ENCODE peak calls at places on chromosomes 16 and 17, in ten cellular contexts. One of them, this sample, is unnamed.

GRCh38 chr17:63984651-63985386 is 12.1 kb upstream of the SCN4A start:
- DNase-seq in fibroblast of lung: peak; percentile 91
- DNase-seq in dorsolateral prefrontal cortex: no peak
- DNase-seq in fibroblast of the aortic adventitia: peak; percentile 94
- DNase-seq in ovary: no peak
- DNase-seq in keratinocyte: peak; percentile 13
- DNase-seq in GM12878: no peak
- DNase-seq in left ventricle myocardium inferior: no peak
- DNase-seq in osteoblast: peak; percentile 97
- DNase-seq in heart right ventricle: peak; percentile 52
- DNase-seq in this sample: peak; percentile 89

GRCh38 chr17:40432864-40433528 is 10.3 kb upstream of the IGFBP4 start:
- DNase-seq in fibroblast of lung: peak; percentile 81
- DNase-seq in dorsolateral prefrontal cortex: peak; percentile 45
- DNase-seq in fibroblast of the aortic adventitia: peak; percentile 83
- DNase-seq in ovary: peak; percentile 23
- DNase-seq in keratinocyte: no peak
- DNase-seq in GM12878: no peak
- DNase-seq in left ventricle myocardium inferior: peak; percentile 38
- DNase-seq in osteoblast: peak; percentile 91
- DNase-seq in heart right ventricle: no peak
- DNase-seq in this sample: peak; percentile 62

GRCh38 chr17:35801583-35802224 is 6.3 kb upstream of the MMP28 start:
- DNase-seq in fibroblast of lung: peak; percentile 77
- DNase-seq in dorsolateral prefrontal cortex: peak; percentile 53
- DNase-seq in fibroblast of the aortic adventitia: peak; percentile 86
- DNase-seq in ovary: no peak
- DNase-seq in keratinocyte: no peak
- DNase-seq in GM12878: no peak
- DNase-seq in left ventricle myocardium inferior: peak; percentile 82
- DNase-seq in osteoblast: no peak
- DNase-seq in heart right ventricle: peak; percentile 83
- DNase-seq in this sample: peak; percentile 85

GRCh38 chr17:47239663-47240374 is 13.8 kb upstream of the ITGB3 start:
- DNase-seq in fibroblast of lung: peak; percentile 97
- DNase-seq in dorsolateral prefrontal cortex: no peak
- DNase-seq in fibroblast of the aortic adventitia: peak; percentile 98
- DNase-seq in ovary: no peak
- DNase-seq in keratinocyte: peak; percentile 83
- DNase-seq in GM12878: peak; percentile 40
- DNase-seq in left ventricle myocardium inferior: peak; percentile 73
- DNase-seq in osteoblast: peak; percentile 98
- DNase-seq in heart right ventricle: peak; percentile 52
- DNase-seq in this sample: peak; percentile 95

GRCh38 chr16:86567701-86568571 is 1.3 kb downstream of the FOXC2 start:
- DNase-seq in fibroblast of lung: peak; percentile 71
- DNase-seq in dorsolateral prefrontal cortex: no peak
- DNase-seq in fibroblast of the aortic adventitia: peak; percentile 47
- DNase-seq in ovary: no peak
- DNase-seq in keratinocyte: no peak
- DNase-seq in GM12878: no peak
- DNase-seq in left ventricle myocardium inferior: peak; percentile 54
- DNase-seq in osteoblast: peak; percentile 92
- DNase-seq in heart right ventricle: peak; percentile 51
- DNase-seq in this sample: peak; percentile 75

GRCh38 chr16:68987734-68988457 is 117.6 kb upstream of the HAS3 start:
- DNase-seq in fibroblast of lung: no peak
- DNase-seq in dorsolateral prefrontal cortex: no peak
- DNase-seq in fibroblast of the aortic adventitia: no peak
- DNase-seq in ovary: no peak
- DNase-seq in keratinocyte: no peak
- DNase-seq in GM12878: no peak
- DNase-seq in left ventricle myocardium inferior: no peak
- DNase-seq in osteoblast: no peak
- DNase-seq in heart right ventricle: no peak
- DNase-seq in this sample: no peak

GRCh38 chr17:66964930-66965800 is 658 bp downstream of the CACNG4 start:
- DNase-seq in fibroblast of lung: no peak
- DNase-seq in dorsolateral prefrontal cortex: no peak
- DNase-seq in fibroblast of the aortic adventitia: no peak
- DNase-seq in ovary: peak; percentile 29
- DNase-seq in keratinocyte: no peak
- DNase-seq in GM12878: no peak
- DNase-seq in left ventricle myocardium inferior: no peak
- DNase-seq in osteoblast: peak; percentile 90
- DNase-seq in heart right ventricle: no peak
- DNase-seq in this sample: no peak

GRCh38 chr17:41413982-41414381 is 10.4 kb downstream of the KRT37 start:
- DNase-seq in fibroblast of lung: peak; percentile 29
- DNase-seq in dorsolateral prefrontal cortex: no peak
- DNase-seq in fibroblast of the aortic adventitia: no peak
- DNase-seq in ovary: no peak
- DNase-seq in keratinocyte: no peak
- DNase-seq in GM12878: no peak
- DNase-seq in left ventricle myocardium inferior: no peak
- DNase-seq in osteoblast: no peak
- DNase-seq in heart right ventricle: no peak
- DNase-seq in this sample: no peak

GRCh38 chr16:89970011-89970410 is 21.5 kb downstream of the DEF8 start:
- DNase-seq in fibroblast of lung: no peak
- DNase-seq in dorsolateral prefrontal cortex: no peak
- DNase-seq in fibroblast of the aortic adventitia: no peak
- DNase-seq in ovary: no peak
- DNase-seq in keratinocyte: no peak
- DNase-seq in GM12878: no peak
- DNase-seq in left ventricle myocardium inferior: no peak
- DNase-seq in osteoblast: peak; percentile 74
- DNase-seq in heart right ventricle: no peak
- DNase-seq in this sample: no peak

GRCh38 chr17:17146791-17147406 is 59.2 kb downstream of the PLD6 start:
- DNase-seq in fibroblast of lung: peak; percentile 57
- DNase-seq in dorsolateral prefrontal cortex: no peak
- DNase-seq in fibroblast of the aortic adventitia: no peak
- DNase-seq in ovary: no peak
- DNase-seq in keratinocyte: no peak
- DNase-seq in GM12878: no peak
- DNase-seq in left ventricle myocardium inferior: no peak
- DNase-seq in osteoblast: peak; percentile 25
- DNase-seq in heart right ventricle: peak; percentile 48
- DNase-seq in this sample: no peak

GRCh38 chr16:89170346-89171215 is 967 bp upstream of the CDH15 start:
- DNase-seq in fibroblast of lung: no peak
- DNase-seq in dorsolateral prefrontal cortex: no peak
- DNase-seq in fibroblast of the aortic adventitia: no peak
- DNase-seq in ovary: no peak
- DNase-seq in keratinocyte: no peak
- DNase-seq in GM12878: no peak
- DNase-seq in left ventricle myocardium inferior: no peak
- DNase-seq in osteoblast: peak; percentile 85
- DNase-seq in heart right ventricle: no peak
- DNase-seq in this sample: no peak

GRCh38 chr16:87653234-87653633 is 50.9 kb downstream of the JPH3 start:
- DNase-seq in fibroblast of lung: peak; percentile 3
- DNase-seq in dorsolateral prefrontal cortex: no peak
- DNase-seq in fibroblast of the aortic adventitia: peak; percentile 8
- DNase-seq in ovary: no peak
- DNase-seq in keratinocyte: no peak
- DNase-seq in GM12878: no peak
- DNase-seq in left ventricle myocardium inferior: no peak
- DNase-seq in osteoblast: no peak
- DNase-seq in heart right ventricle: no peak
- DNase-seq in this sample: no peak

GRCh38 chr16:68064791-68065365 is 20.3 kb upstream of the NFATC3 start:
- DNase-seq in fibroblast of lung: peak; percentile 91
- DNase-seq in dorsolateral prefrontal cortex: peak; percentile 68
- DNase-seq in fibroblast of the aortic adventitia: peak; percentile 95
- DNase-seq in ovary: peak; percentile 61
- DNase-seq in keratinocyte: peak; percentile 74
- DNase-seq in GM12878: no peak
- DNase-seq in left ventricle myocardium inferior: peak; percentile 63
- DNase-seq in osteoblast: peak; percentile 84
- DNase-seq in heart right ventricle: peak; percentile 66
- DNase-seq in this sample: peak; percentile 75

GRCh38 chr17:67171560-67171959 is 73.4 kb downstream of the HELZ start:
- DNase-seq in fibroblast of lung: no peak
- DNase-seq in dorsolateral prefrontal cortex: no peak
- DNase-seq in fibroblast of the aortic adventitia: no peak
- DNase-seq in ovary: no peak
- DNase-seq in keratinocyte: no peak
- DNase-seq in GM12878: peak; percentile 71
- DNase-seq in left ventricle myocardium inferior: no peak
- DNase-seq in osteoblast: no peak
- DNase-seq in heart right ventricle: no peak
- DNase-seq in this sample: no peak

GRCh38 chr16:66401610-66402009 is 25.5 kb upstream of the BEAN1 start:
- DNase-seq in fibroblast of lung: no peak
- DNase-seq in dorsolateral prefrontal cortex: no peak
- DNase-seq in fibroblast of the aortic adventitia: no peak
- DNase-seq in ovary: no peak
- DNase-seq in keratinocyte: no peak
- DNase-seq in GM12878: no peak
- DNase-seq in left ventricle myocardium inferior: no peak
- DNase-seq in osteoblast: peak; percentile 88
- DNase-seq in heart right ventricle: no peak
- DNase-seq in this sample: no peak

DNA sequence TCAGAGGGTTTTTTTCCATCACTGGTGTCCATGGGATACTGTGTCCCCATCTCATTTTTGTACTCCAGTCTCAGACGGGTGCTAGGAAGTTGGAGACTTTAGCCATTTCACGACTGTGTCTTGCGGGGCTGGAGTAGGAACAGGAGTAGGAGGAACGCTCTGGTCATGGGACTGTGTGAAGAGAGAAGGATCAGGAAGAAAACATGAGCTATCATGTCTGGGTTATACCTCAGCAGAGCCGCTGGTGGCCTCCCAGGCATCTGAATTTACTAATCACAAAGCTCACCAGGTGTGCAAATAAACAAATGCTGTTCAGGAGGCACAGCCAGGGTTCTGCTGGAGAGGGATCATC is 225.4 kb downstream of the SEC14L1 start:
- DNase-seq in fibroblast of lung: no peak
- DNase-seq in dorsolateral prefrontal cortex: no peak
- DNase-seq in fibroblast of the aortic adventitia: no peak
- DNase-seq in ovary: no peak
- DNase-seq in keratinocyte: no peak
- DNase-seq in GM12878: no peak
- DNase-seq in left ventricle myocardium inferior: no peak
- DNase-seq in osteoblast: peak; percentile 69
- DNase-seq in heart right ventricle: no peak
- DNase-seq in this sample: no peak
- H3K4me3 ChIP-seq in fibroblast of lung: peak overlapping the region; percentile 2
- H3K4me3 ChIP-seq in dorsolateral prefrontal cortex: no peak overlapping the region
- H3K4me3 ChIP-seq in fibroblast of the aortic adventitia: no peak overlapping the region
- H3K4me3 ChIP-seq in ovary: no peak overlapping the region
- H3K4me3 ChIP-seq in keratinocyte: no peak overlapping the region
- H3K4me3 ChIP-seq in GM12878: no peak overlapping the region
- H3K4me3 ChIP-seq in left ventricle myocardium inferior: no peak overlapping the region
- H3K4me3 ChIP-seq in osteoblast: peak overlapping the region; percentile 17
- H3K4me3 ChIP-seq in heart right ventricle: no peak overlapping the region
- H3K4me3 ChIP-seq in this sample: no peak overlapping the region

GRCh38 chr16:57383276-57384247 is 11.3 kb downstream of the CX3CL1 start:
- DNase-seq in fibroblast of lung: peak; percentile 77
- DNase-seq in dorsolateral prefrontal cortex: no peak
- DNase-seq in fibroblast of the aortic adventitia: peak; percentile 60
- DNase-seq in ovary: no peak
- DNase-seq in keratinocyte: no peak
- DNase-seq in GM12878: no peak
- DNase-seq in left ventricle myocardium inferior: no peak
- DNase-seq in osteoblast: peak; percentile 81
- DNase-seq in heart right ventricle: no peak
- DNase-seq in this sample: peak; percentile 50

GRCh38 chr16:57380671-57381462 is 8.6 kb downstream of the CX3CL1 start:
- DNase-seq in fibroblast of lung: peak; percentile 25
- DNase-seq in dorsolateral prefrontal cortex: no peak
- DNase-seq in fibroblast of the aortic adventitia: no peak
- DNase-seq in ovary: no peak
- DNase-seq in keratinocyte: no peak
- DNase-seq in GM12878: no peak
- DNase-seq in left ventricle myocardium inferior: peak; percentile 45
- DNase-seq in osteoblast: peak; percentile 53
- DNase-seq in heart right ventricle: peak; percentile 59
- DNase-seq in this sample: peak; percentile 23

GRCh38 chr16:57384248-57385070 is 12.2 kb downstream of the CX3CL1 start:
- DNase-seq in fibroblast of lung: no peak
- DNase-seq in dorsolateral prefrontal cortex: no peak
- DNase-seq in fibroblast of the aortic adventitia: no peak
- DNase-seq in ovary: no peak
- DNase-seq in keratinocyte: no peak
- DNase-seq in GM12878: no peak
- DNase-seq in left ventricle myocardium inferior: no peak
- DNase-seq in osteoblast: no peak
- DNase-seq in heart right ventricle: no peak
- DNase-seq in this sample: no peak

GRCh38 chr16:57381791-57382534 is 9.7 kb downstream of the CX3CL1 start:
- DNase-seq in fibroblast of lung: no peak
- DNase-seq in dorsolateral prefrontal cortex: no peak
- DNase-seq in fibroblast of the aortic adventitia: no peak
- DNase-seq in ovary: no peak
- DNase-seq in keratinocyte: no peak
- DNase-seq in GM12878: no peak
- DNase-seq in left ventricle myocardium inferior: no peak
- DNase-seq in osteoblast: peak; percentile 61
- DNase-seq in heart right ventricle: no peak
- DNase-seq in this sample: no peak

GRCh38 chr16:57382535-57383275 is 10.4 kb downstream of the CX3CL1 start:
- DNase-seq in fibroblast of lung: no peak
- DNase-seq in dorsolateral prefrontal cortex: no peak
- DNase-seq in fibroblast of the aortic adventitia: no peak
- DNase-seq in ovary: no peak
- DNase-seq in keratinocyte: no peak
- DNase-seq in GM12878: no peak
- DNase-seq in left ventricle myocardium inferior: no peak
- DNase-seq in osteoblast: peak; percentile 31
- DNase-seq in heart right ventricle: no peak
- DNase-seq in this sample: no peak
- TF ChIP-seq CTCF in fibroblast of lung: no peak
- TF ChIP-seq CTCF in dorsolateral prefrontal cortex: no peak
- TF ChIP-seq CTCF in fibroblast of the aortic adventitia: no peak
- TF ChIP-seq CTCF in ovary: no peak
- TF ChIP-seq CTCF in keratinocyte: no peak
- TF ChIP-seq CTCF in GM12878: no peak
- TF ChIP-seq CTCF in left ventricle myocardium inferior: no peak
- TF ChIP-seq CTCF in osteoblast: peak; percentile 6
- TF ChIP-seq CTCF in heart right ventricle: no peak
- TF ChIP-seq CTCF in this sample: no peak

GRCh38 chr17:29588561-29589411 is 662 bp downstream of the GIT1 start:
- DNase-seq in fibroblast of lung: peak; percentile 24
- DNase-seq in dorsolateral prefrontal cortex: peak; percentile 63
- DNase-seq in fibroblast of the aortic adventitia: no peak
- DNase-seq in ovary: peak; percentile 60
- DNase-seq in keratinocyte: no peak
- DNase-seq in GM12878: no peak
- DNase-seq in left ventricle myocardium inferior: no peak
- DNase-seq in osteoblast: peak; percentile 95
- DNase-seq in heart right ventricle: peak; percentile 44
- DNase-seq in this sample: no peak
- H3K4me3 ChIP-seq in fibroblast of lung: peak overlapping the region; percentile 82
- H3K4me3 ChIP-seq in dorsolateral prefrontal cortex: peak overlapping the region; percentile 88
- H3K4me3 ChIP-seq in fibroblast of the aortic adventitia: peak overlapping the region; percentile 83
- H3K4me3 ChIP-seq in ovary: peak overlapping the region; percentile 86
- H3K4me3 ChIP-seq in keratinocyte: peak overlapping the region; percentile 92
- H3K4me3 ChIP-seq in GM12878: peak overlapping the region; percentile 94
- H3K4me3 ChIP-seq in left ventricle myocardium inferior: peak overlapping the region; percentile 95
- H3K4me3 ChIP-seq in osteoblast: peak overlapping the region; percentile 91
- H3K4me3 ChIP-seq in heart right ventricle: peak overlapping the region; percentile 95
- H3K4me3 ChIP-seq in this sample: peak overlapping the region; percentile 76

GRCh38 chr17:74493381-74493833 is 27.0 kb downstream of the CD300A start:
- DNase-seq in fibroblast of lung: peak; percentile 40
- DNase-seq in dorsolateral prefrontal cortex: peak; percentile 76
- DNase-seq in fibroblast of the aortic adventitia: peak; percentile 63
- DNase-seq in ovary: peak; percentile 56
- DNase-seq in keratinocyte: no peak
- DNase-seq in GM12878: peak; percentile 28
- DNase-seq in left ventricle myocardium inferior: peak; percentile 62
- DNase-seq in osteoblast: peak; percentile 89
- DNase-seq in heart right ventricle: peak; percentile 65
- DNase-seq in this sample: peak; percentile 32
- TF ChIP-seq CTCF in fibroblast of lung: peak; percentile 81
- TF ChIP-seq CTCF in dorsolateral prefrontal cortex: peak; percentile 91
- TF ChIP-seq CTCF in fibroblast of the aortic adventitia: peak; percentile 92
- TF ChIP-seq CTCF in ovary: peak; percentile 22
- TF ChIP-seq CTCF in keratinocyte: peak; percentile 94
- TF ChIP-seq CTCF in GM12878: peak; percentile 94
- TF ChIP-seq CTCF in left ventricle myocardium inferior: peak; percentile 90
- TF ChIP-seq CTCF in osteoblast: peak; percentile 84
- TF ChIP-seq CTCF in heart right ventricle: peak; percentile 85
- TF ChIP-seq CTCF in this sample: peak; percentile 87